ENCODE peak calls at places on chromosome 1, in seven cellular contexts. Q is IMR-90; F is endothelial cell of umbilical vein; X is cardiac muscle cell; Z is CD8-positive, alpha-beta memory T cell; D is ovary; H is heart right ventricle. A is an unnamed sample.

GRCh38 chr1:23548704-23549143 is 10.6 kb downstream of the ID3 start:
- DNase-seq in X (peak; percentile 76), F (no peak), H (peak; percentile 68), Q (peak; percentile 51), Z (no peak), D (no peak), A (no peak)

GRCh38 chr1:1990222-1990621 is 13.4 kb downstream of the CFAP74 start:
- DNase-seq in X (peak; percentile 79), F (no peak), D (peak; percentile 51), H (peak; percentile 59), Z (no peak), Q (no peak), A (no peak)

GRCh38 chr1:203276916-203277535 is 28.3 kb upstream of the BTG2 start:
- DNase-seq in Z (no peak), X (no peak), F (no peak), Q (no peak), D (peak; percentile 65), H (no peak), A (no peak)

GRCh38 chr1:116853680-116854191 is 56.0 kb upstream of the PTGFRN start:
- DNase-seq in Q (peak; percentile 65), H (no peak), Z (no peak), X (peak; percentile 66), F (peak; percentile 94), D (no peak), A (no peak)

GRCh38 chr1:186753241-186753640 is 73.0 kb upstream of the PTGS2 start:
- DNase-seq in X (no peak), Q (peak; percentile 6), F (no peak), D (no peak), Z (no peak), H (no peak), A (no peak)

GRCh38 chr1:242886137-242886536 is 361.6 kb upstream of the PLD5 start:
- DNase-seq in X (no peak), Z (no peak), H (no peak), D (no peak), F (no peak), Q (no peak), A (no peak)

GRCh38 chr1:211892577-211892976 is 62.0 kb upstream of the LPGAT1 start:
- DNase-seq in D (no peak), H (no peak), Z (no peak), F (no peak), Q (no peak), X (no peak), A (no peak)

GRCh38 chr1:208615356-208615755 is 371.2 kb upstream of the PLXNA2 start:
- DNase-seq in Q (no peak), D (no peak), Z (no peak), X (no peak), H (no peak), F (no peak), A (no peak)

GRCh38 chr1:48028218-48028804 is 31.1 kb upstream of the TRABD2B start:
- DNase-seq in X (no peak), D (no peak), F (no peak), H (no peak), Z (no peak), Q (no peak), A (no peak)

GRCh38 chr1:98931134-98931835 is 73.4 kb downstream of the PLPPR5 start:
- DNase-seq in H (no peak), D (no peak), X (no peak), F (no peak), Q (no peak), Z (no peak), A (no peak)

GRCh38 chr1:229434641-229435051 is 752 bp upstream of the ACTA1 start:
- DNase-seq in H (peak; percentile 65), X (no peak), D (no peak), F (no peak), Q (no peak), Z (no peak), A (no peak)

GRCh38 chr1:242877229-242877628 is 352.7 kb upstream of the PLD5 start:
- DNase-seq in F (no peak), X (no peak), H (peak; percentile 14), D (no peak), Z (no peak), Q (no peak), A (no peak)

DNA sequence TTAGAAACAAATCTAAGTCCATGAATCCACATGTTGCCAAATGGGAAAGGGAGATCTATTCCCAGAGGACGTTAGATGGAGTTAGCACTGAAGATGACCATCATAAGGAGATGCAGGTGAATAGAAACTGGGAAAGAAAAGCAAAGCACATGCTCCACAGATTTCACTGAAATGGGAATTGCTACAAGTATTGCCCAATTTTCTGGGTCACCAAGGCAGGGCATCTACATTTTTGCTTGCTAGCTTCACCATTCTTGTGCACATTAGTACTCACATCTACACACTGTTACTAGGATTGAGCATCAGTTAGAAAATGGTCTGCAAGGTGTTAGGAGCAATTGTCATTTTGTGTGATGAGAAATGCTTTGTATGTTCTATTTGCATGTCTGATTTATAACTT is 99.1 kb downstream of the JAK1 start:
- DNase-seq in D (no peak), F (no peak), H (no peak), Z (no peak), Q (peak; percentile 9), X (no peak), A (no peak)
- H3K36me3 ChIP-seq in D (no peaks in the 10 kb centered on the region), F (peaks cover 12% of the 10 kb centered on the region), H (no peaks in the 10 kb centered on the region), Z (peaks cover 72% of the 10 kb centered on the region), Q (peaks cover 54% of the 10 kb centered on the region), X (peaks cover 11% of the 10 kb centered on the region), A (peaks cover 18% of the 10 kb centered on the region)

GRCh38 chr1:184456189-184456588 is 69.4 kb downstream of the C1orf21 start:
- DNase-seq in Z (no peak), X (no peak), D (no peak), Q (no peak), H (no peak), F (no peak), A (no peak)
- H3K4me1 ChIP-seq in Z (no peaks in the 10 kb centered on the region), X (no peaks in the 10 kb centered on the region), D (peaks cover 4% of the 10 kb centered on the region), Q (peaks cover 6% of the 10 kb centered on the region), H (peaks cover 39% of the 10 kb centered on the region), F (no peaks in the 10 kb centered on the region), A (no peaks in the 10 kb centered on the region)

GRCh38 chr1:147267711-147268110 is 25.2 kb downstream of the CHD1L start:
- DNase-seq in F (no peak), Z (no peak), X (peak; percentile 43), Q (no peak), H (no peak), D (no peak), A (no peak)

GRCh38 chr1:147270721-147271120 is 28.2 kb downstream of the CHD1L start:
- DNase-seq in Z (no peak), H (no peak), F (no peak), X (no peak), Q (no peak), D (no peak), A (no peak)

GRCh38 chr1:147272042-147272441 is 29.6 kb downstream of the CHD1L start:
- DNase-seq in H (no peak), D (no peak), X (no peak), F (no peak), Z (no peak), Q (no peak), A (no peak)

DNA sequence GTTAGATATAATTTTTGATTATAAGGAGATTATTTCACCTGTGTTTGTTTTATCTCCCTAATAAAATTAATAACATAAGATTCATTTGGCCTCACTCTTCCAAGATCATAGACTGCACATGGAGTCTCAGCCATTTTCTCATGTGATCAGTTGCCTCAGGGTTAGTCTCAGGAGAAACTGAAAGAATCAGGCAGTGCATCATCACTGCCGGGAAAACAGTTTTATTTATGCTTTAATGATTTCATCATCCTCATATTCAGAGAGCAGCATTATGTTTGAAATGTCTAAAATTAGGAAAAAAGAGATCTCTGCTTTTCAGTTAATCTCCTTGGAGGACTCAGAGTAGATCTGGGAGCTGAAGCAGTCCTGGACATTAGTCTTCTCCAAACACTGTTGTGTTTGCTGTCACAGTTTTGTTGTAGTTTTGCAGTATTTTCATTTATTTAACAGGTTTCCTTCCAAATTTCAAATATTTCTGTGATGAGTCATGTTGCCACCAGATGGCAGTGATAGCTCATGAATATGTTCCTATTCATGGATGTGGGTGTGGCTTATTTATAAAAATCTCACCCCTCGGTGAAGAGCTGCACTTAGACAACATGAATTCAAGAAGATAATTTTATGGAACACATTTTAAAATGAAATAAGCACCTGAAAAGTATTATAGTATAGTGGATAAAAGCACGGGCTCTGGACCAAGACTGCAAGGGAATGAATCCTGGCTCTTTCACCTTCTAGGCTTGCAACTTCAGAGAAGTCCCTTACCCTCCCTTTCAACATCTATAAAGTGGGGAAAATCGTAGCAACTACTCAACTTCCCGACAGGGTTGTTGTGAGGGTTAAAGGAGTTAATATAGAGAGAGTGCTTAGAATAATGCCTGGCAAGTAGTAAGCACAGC is 31.2 kb downstream of the CHD1L start:
- DNase-seq in Q (peak; percentile 87), D (no peak), X (peak; percentile 86), H (peak; percentile 40), F (peak; percentile 77), Z (peak; percentile 1), A (no peak)
- H3K27ac ChIP-seq in Q (peak overlapping the region; percentile 51), D (no peak overlapping the region), X (no peak overlapping the region), H (no peak overlapping the region), F (peak overlapping the region; percentile 48), Z (no peak overlapping the region), A (no peak overlapping the region)

DNA sequence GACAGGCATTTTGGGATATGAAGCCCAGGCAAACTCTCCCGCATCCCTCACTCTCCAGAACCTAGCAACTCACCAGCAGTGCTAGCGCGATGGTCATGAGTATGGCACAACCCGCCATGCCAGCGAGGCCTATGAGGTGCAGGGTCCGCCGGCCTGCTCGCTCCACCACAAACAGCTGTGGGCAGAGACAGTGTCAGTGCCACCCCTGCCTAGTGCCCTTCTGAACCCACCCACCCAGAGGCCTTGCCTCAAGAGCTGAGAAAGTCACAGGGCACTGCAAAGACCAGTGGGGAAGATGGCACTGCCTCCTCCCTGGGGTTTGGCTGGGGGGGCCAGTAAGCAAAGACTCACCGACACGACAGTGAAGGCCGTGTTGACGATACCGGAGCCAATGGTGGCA is 29.8 kb downstream of the SLC2A1 start:
- DNase-seq in F (no peak), Z (no peak), X (no peak), H (no peak), D (no peak), Q (no peak), A (no peak)
- H3K36me3 ChIP-seq in F (peaks cover 3% of the 10 kb centered on the region), Z (peaks cover 49% of the 10 kb centered on the region), X (peaks cover 43% of the 10 kb centered on the region), H (no peaks in the 10 kb centered on the region), D (no peaks in the 10 kb centered on the region), Q (peaks cover 80% of the 10 kb centered on the region), A (peaks cover 28% of the 10 kb centered on the region)

DNA sequence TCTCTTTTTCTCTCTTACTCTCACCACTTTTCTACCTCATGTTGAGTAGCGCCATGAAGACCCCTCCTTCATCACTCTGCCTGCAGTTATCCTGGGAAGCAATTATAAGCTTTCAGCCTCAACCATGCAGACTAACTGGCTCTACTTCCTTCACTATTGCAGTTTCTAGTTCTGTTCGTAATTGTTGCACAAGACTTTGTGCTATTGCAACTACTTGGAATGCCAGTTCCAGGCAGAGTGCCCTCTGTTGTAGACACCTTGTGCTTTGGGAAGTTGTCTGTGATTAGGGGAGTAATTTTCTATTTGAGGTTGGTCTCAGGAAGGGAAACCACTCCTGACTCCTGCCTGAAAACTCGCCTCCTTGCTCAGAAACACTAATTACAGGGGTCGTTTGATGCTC is 19.4 kb downstream of the PGM1 start:
- DNase-seq in D (no peak), H (no peak), X (peak; percentile 65), Z (no peak), Q (no peak), F (no peak), A (no peak)
- H3K4me1 ChIP-seq in D (no peaks in the 10 kb centered on the region), H (peaks cover 10% of the 10 kb centered on the region), X (peaks cover 49% of the 10 kb centered on the region), Z (no peaks in the 10 kb centered on the region), Q (peaks cover 10% of the 10 kb centered on the region), F (no peaks in the 10 kb centered on the region), A (no peaks in the 10 kb centered on the region)

A was measured in naive thymus-derived CD4-positive, alpha-beta T cell.